ENCODE peak calls at places on chromosomes 6 and 20, in ten cellular contexts. One of them, this sample, is unnamed.
A peak's percentile ranks its signal among the peaks of the same experiment; 100 is the strongest.

GRCh38 chr6:12313992-12314589 is 23.9 kb downstream of the EDN1 start:
- DNase-seq in ovary: no peak
- DNase-seq in HepG2: peak; percentile 29
- DNase-seq in WERI-Rb-1: no peak
- DNase-seq in heart right ventricle: no peak
- DNase-seq in fibroblast of lung: peak; percentile 70
- DNase-seq in right lobe of liver: no peak
- DNase-seq in neural progenitor cell: no peak
- DNase-seq in spleen: peak; percentile 43
- DNase-seq in bronchial epithelial cell: peak; percentile 100
- DNase-seq in this sample: no peak

GRCh38 chr6:43771210-43771857 is 1.3 kb downstream of the VEGFA start:
- DNase-seq in right lobe of liver: peak; percentile 91
- DNase-seq in bronchial epithelial cell: peak; percentile 31
- DNase-seq in heart right ventricle: peak; percentile 67
- DNase-seq in ovary: peak; percentile 79
- DNase-seq in spleen: peak; percentile 89
- DNase-seq in fibroblast of lung: peak; percentile 61
- DNase-seq in neural progenitor cell: peak; percentile 53
- DNase-seq in WERI-Rb-1: peak; percentile 72
- DNase-seq in HepG2: peak; percentile 79
- DNase-seq in this sample: no peak

GRCh38 chr6:36170704-36171103 is 25.8 kb upstream of the BRPF3 start:
- DNase-seq in bronchial epithelial cell: no peak
- DNase-seq in heart right ventricle: no peak
- DNase-seq in HepG2: no peak
- DNase-seq in spleen: no peak
- DNase-seq in right lobe of liver: no peak
- DNase-seq in ovary: no peak
- DNase-seq in neural progenitor cell: no peak
- DNase-seq in WERI-Rb-1: no peak
- DNase-seq in fibroblast of lung: no peak
- DNase-seq in this sample: no peak

GRCh38 chr6:107418118-107418517 is 41.2 kb downstream of the PDSS2 start:
- DNase-seq in WERI-Rb-1: peak; percentile 23
- DNase-seq in neural progenitor cell: peak; percentile 20
- DNase-seq in heart right ventricle: no peak
- DNase-seq in bronchial epithelial cell: peak; percentile 6
- DNase-seq in fibroblast of lung: no peak
- DNase-seq in HepG2: peak; percentile 11
- DNase-seq in spleen: no peak
- DNase-seq in ovary: no peak
- DNase-seq in right lobe of liver: no peak
- DNase-seq in this sample: no peak

GRCh38 chr20:25695532-25696383 is 895 bp downstream of the ZNF337 start:
- DNase-seq in WERI-Rb-1: no peak
- DNase-seq in spleen: no peak
- DNase-seq in bronchial epithelial cell: no peak
- DNase-seq in right lobe of liver: no peak
- DNase-seq in fibroblast of lung: peak; percentile 28
- DNase-seq in neural progenitor cell: peak; percentile 36
- DNase-seq in ovary: no peak
- DNase-seq in heart right ventricle: peak; percentile 30
- DNase-seq in HepG2: no peak
- DNase-seq in this sample: no peak

GRCh38 chr6:81727876-81728517 is 24.5 kb downstream of the TENT5A start:
- DNase-seq in bronchial epithelial cell: peak; percentile 65
- DNase-seq in ovary: no peak
- DNase-seq in fibroblast of lung: no peak
- DNase-seq in neural progenitor cell: no peak
- DNase-seq in HepG2: no peak
- DNase-seq in WERI-Rb-1: no peak
- DNase-seq in heart right ventricle: no peak
- DNase-seq in spleen: no peak
- DNase-seq in right lobe of liver: peak; percentile 89
- DNase-seq in this sample: no peak

GRCh38 chr6:15628499-15629131 is 34.2 kb downstream of the DTNBP1 start:
- DNase-seq in right lobe of liver: no peak
- DNase-seq in WERI-Rb-1: peak; percentile 30
- DNase-seq in neural progenitor cell: no peak
- DNase-seq in spleen: no peak
- DNase-seq in heart right ventricle: no peak
- DNase-seq in fibroblast of lung: peak; percentile 92
- DNase-seq in HepG2: no peak
- DNase-seq in ovary: no peak
- DNase-seq in bronchial epithelial cell: peak; percentile 66
- DNase-seq in this sample: no peak

GRCh38 chr6:125129354-125129753 is 24.2 kb upstream of the TPD52L1 start:
- DNase-seq in bronchial epithelial cell: no peak
- DNase-seq in right lobe of liver: no peak
- DNase-seq in ovary: no peak
- DNase-seq in fibroblast of lung: no peak
- DNase-seq in WERI-Rb-1: no peak
- DNase-seq in neural progenitor cell: no peak
- DNase-seq in HepG2: no peak
- DNase-seq in spleen: no peak
- DNase-seq in heart right ventricle: no peak
- DNase-seq in this sample: no peak

GRCh38 chr6:26032387-26033131 is 54.7 kb upstream of the HFE start:
- DNase-seq in WERI-Rb-1: peak; percentile 84
- DNase-seq in HepG2: no peak
- DNase-seq in right lobe of liver: no peak
- DNase-seq in fibroblast of lung: peak; percentile 78
- DNase-seq in heart right ventricle: no peak
- DNase-seq in spleen: no peak
- DNase-seq in neural progenitor cell: peak; percentile 57
- DNase-seq in bronchial epithelial cell: peak; percentile 54
- DNase-seq in ovary: no peak
- DNase-seq in this sample: no peak

GRCh38 chr20:48635361-48635760 is 192.4 kb downstream of the PREX1 start:
- DNase-seq in WERI-Rb-1: no peak
- DNase-seq in fibroblast of lung: no peak
- DNase-seq in bronchial epithelial cell: no peak
- DNase-seq in HepG2: no peak
- DNase-seq in neural progenitor cell: no peak
- DNase-seq in ovary: no peak
- DNase-seq in spleen: peak; percentile 66
- DNase-seq in right lobe of liver: no peak
- DNase-seq in heart right ventricle: no peak
- DNase-seq in this sample: no peak

DNA sequence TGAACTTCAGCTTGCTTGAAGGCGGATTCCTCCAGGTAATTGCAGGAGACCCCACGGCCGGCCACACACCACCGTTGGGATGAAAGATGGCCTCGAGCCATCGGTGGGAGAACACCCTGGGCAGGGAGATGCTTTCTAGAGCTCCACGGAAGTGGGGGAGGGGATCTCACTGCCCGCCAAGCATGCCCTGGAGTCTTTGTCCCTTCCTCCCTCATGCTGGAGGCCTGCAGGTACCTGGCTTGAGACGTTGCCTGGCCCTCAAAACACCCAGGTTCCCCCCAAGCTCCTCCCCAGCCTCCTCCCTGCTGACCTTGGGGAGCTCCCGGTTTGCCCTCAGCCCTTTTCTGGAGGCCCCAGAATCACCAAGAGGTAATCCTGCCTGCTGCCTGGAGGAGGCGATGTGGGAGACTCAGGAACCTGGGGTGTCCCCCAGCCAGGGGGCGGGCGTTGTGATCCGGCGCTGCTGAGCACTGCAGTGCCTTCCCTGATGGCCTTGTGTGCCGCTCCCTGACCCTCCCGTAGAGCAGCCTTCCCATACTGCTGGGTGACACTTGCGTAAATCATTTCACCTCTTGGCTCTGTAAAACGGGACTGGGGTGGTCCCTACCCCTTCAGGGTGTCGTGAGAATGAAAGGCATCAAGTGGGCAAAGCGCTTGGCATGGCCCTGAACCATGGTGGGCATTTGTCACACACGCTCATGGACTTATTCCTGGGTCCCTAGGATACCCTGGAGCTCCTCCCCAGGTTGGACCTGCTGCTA is 91.4 kb downstream of the CEBPB start:
- DNase-seq in bronchial epithelial cell: no peak
- DNase-seq in heart right ventricle: no peak
- DNase-seq in WERI-Rb-1: no peak
- DNase-seq in spleen: no peak
- DNase-seq in right lobe of liver: peak; percentile 48
- DNase-seq in fibroblast of lung: no peak
- DNase-seq in neural progenitor cell: peak; percentile 30
- DNase-seq in ovary: no peak
- DNase-seq in HepG2: peak; percentile 71
- DNase-seq in this sample: no peak
- TF ChIP-seq CTCF in bronchial epithelial cell: no peak
- TF ChIP-seq CTCF in heart right ventricle: no peak
- TF ChIP-seq CTCF in WERI-Rb-1: peak; percentile 43
- TF ChIP-seq CTCF in spleen: no peak
- TF ChIP-seq CTCF in right lobe of liver: no peak
- TF ChIP-seq CTCF in fibroblast of lung: no peak
- TF ChIP-seq CTCF in neural progenitor cell: peak; percentile 40
- TF ChIP-seq CTCF in ovary: no peak
- TF ChIP-seq CTCF in HepG2: peak; percentile 67
- TF ChIP-seq CTCF in this sample: peak; percentile 23

GRCh38 chr6:79632580-79632979 is 1.5 kb downstream of the SH3BGRL2 start:
- DNase-seq in heart right ventricle: no peak
- DNase-seq in WERI-Rb-1: no peak
- DNase-seq in ovary: no peak
- DNase-seq in bronchial epithelial cell: no peak
- DNase-seq in spleen: no peak
- DNase-seq in fibroblast of lung: peak; percentile 55
- DNase-seq in neural progenitor cell: no peak
- DNase-seq in HepG2: peak; percentile 44
- DNase-seq in right lobe of liver: no peak
- DNase-seq in this sample: no peak
- H3K4me3 ChIP-seq in heart right ventricle: no peak overlapping the region
- H3K4me3 ChIP-seq in WERI-Rb-1: no peak overlapping the region
- H3K4me3 ChIP-seq in ovary: no peak overlapping the region
- H3K4me3 ChIP-seq in bronchial epithelial cell: no peak overlapping the region
- H3K4me3 ChIP-seq in spleen: no peak overlapping the region
- H3K4me3 ChIP-seq in fibroblast of lung: no peak overlapping the region
- H3K4me3 ChIP-seq in neural progenitor cell: peak overlapping the region; percentile 81
- H3K4me3 ChIP-seq in HepG2: peak overlapping the region; percentile 83
- H3K4me3 ChIP-seq in right lobe of liver: peak overlapping the region; percentile 73
- H3K4me3 ChIP-seq in this sample: no peak overlapping the region

DNA sequence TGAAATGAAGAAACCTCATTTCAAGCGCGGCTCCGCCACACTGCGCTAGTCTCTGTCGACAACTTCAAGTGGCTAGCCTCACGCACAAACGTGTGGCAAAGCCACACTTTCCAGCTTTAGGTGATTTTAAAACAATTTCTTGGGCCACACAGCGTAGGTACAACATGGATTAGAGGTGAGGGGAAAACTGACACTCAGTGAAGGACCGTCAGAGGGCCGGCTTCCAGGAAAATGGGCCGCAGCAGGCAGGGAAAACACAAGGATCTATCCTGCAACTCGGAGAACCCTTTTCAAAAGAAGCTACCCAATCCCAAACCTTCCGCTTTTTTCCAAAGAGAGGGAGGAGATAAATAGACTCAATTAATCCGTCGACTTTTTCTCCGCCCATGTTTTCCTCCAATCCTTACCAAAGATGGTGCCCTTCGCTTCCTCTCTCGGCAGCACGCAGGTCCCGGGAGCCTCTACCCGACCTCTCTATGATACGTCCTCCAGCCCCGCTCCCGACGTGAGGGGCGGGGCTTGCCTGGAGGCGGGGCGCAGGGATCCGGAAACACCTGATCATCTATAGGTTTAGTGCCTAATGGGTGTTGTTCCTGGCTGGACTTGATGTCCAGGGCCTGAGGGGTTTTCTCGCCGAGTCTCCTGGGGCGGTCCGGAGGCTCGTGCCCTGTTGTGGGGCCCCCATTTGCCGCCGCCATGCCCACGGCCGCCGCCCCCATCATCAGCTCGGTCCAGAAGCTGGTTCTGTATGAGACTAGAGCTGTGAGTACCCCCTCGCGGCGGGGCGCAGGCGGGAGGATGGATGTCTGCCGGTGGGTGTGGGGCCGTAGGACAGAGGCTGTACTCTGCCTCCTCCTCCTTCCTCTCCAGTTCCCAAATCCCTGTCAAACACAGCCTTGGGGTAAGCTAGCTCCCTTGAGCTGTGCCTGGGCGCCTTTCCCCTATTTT is at the start of the genes AK9 and FIG4:
- DNase-seq in spleen: peak; percentile 98
- DNase-seq in HepG2: peak; percentile 89
- DNase-seq in right lobe of liver: peak; percentile 95
- DNase-seq in WERI-Rb-1: peak; percentile 96
- DNase-seq in ovary: peak; percentile 88
- DNase-seq in heart right ventricle: peak; percentile 93
- DNase-seq in fibroblast of lung: peak; percentile 93
- DNase-seq in bronchial epithelial cell: peak; percentile 87
- DNase-seq in neural progenitor cell: peak; percentile 96
- DNase-seq in this sample: peak; percentile 90
- TF ChIP-seq CTCF in spleen: no peak
- TF ChIP-seq CTCF in HepG2: peak; percentile 75
- TF ChIP-seq CTCF in right lobe of liver: no peak
- TF ChIP-seq CTCF in WERI-Rb-1: peak; percentile 17
- TF ChIP-seq CTCF in ovary: no peak
- TF ChIP-seq CTCF in heart right ventricle: no peak
- TF ChIP-seq CTCF in fibroblast of lung: peak; percentile 33
- TF ChIP-seq CTCF in bronchial epithelial cell: peak; percentile 33
- TF ChIP-seq CTCF in neural progenitor cell: peak; percentile 16
- TF ChIP-seq CTCF in this sample: peak; percentile 35

GRCh38 chr6:134021396-134022122 is 30.9 kb downstream of the SLC2A12 start:
- DNase-seq in ovary: no peak
- DNase-seq in right lobe of liver: no peak
- DNase-seq in HepG2: no peak
- DNase-seq in neural progenitor cell: no peak
- DNase-seq in fibroblast of lung: no peak
- DNase-seq in spleen: no peak
- DNase-seq in heart right ventricle: no peak
- DNase-seq in bronchial epithelial cell: no peak
- DNase-seq in WERI-Rb-1: no peak
- DNase-seq in this sample: no peak

GRCh38 chr6:134020543-134020942 is 31.9 kb downstream of the SLC2A12 start:
- DNase-seq in spleen: no peak
- DNase-seq in HepG2: no peak
- DNase-seq in right lobe of liver: no peak
- DNase-seq in bronchial epithelial cell: no peak
- DNase-seq in WERI-Rb-1: no peak
- DNase-seq in heart right ventricle: no peak
- DNase-seq in neural progenitor cell: no peak
- DNase-seq in ovary: no peak
- DNase-seq in fibroblast of lung: no peak
- DNase-seq in this sample: no peak

GRCh38 chr6:134022650-134023049 is 29.8 kb downstream of the SLC2A12 start:
- DNase-seq in HepG2: no peak
- DNase-seq in ovary: no peak
- DNase-seq in spleen: no peak
- DNase-seq in heart right ventricle: no peak
- DNase-seq in fibroblast of lung: no peak
- DNase-seq in neural progenitor cell: no peak
- DNase-seq in WERI-Rb-1: no peak
- DNase-seq in right lobe of liver: no peak
- DNase-seq in bronchial epithelial cell: no peak
- DNase-seq in this sample: no peak

GRCh38 chr6:134020071-134020470 is 32.4 kb downstream of the SLC2A12 start:
- DNase-seq in HepG2: no peak
- DNase-seq in heart right ventricle: no peak
- DNase-seq in spleen: no peak
- DNase-seq in fibroblast of lung: no peak
- DNase-seq in right lobe of liver: no peak
- DNase-seq in WERI-Rb-1: no peak
- DNase-seq in ovary: no peak
- DNase-seq in bronchial epithelial cell: no peak
- DNase-seq in neural progenitor cell: no peak
- DNase-seq in this sample: no peak

GRCh38 chr6:134020968-134021367 is 31.5 kb downstream of the SLC2A12 start:
- DNase-seq in heart right ventricle: no peak
- DNase-seq in ovary: no peak
- DNase-seq in bronchial epithelial cell: no peak
- DNase-seq in right lobe of liver: no peak
- DNase-seq in fibroblast of lung: no peak
- DNase-seq in HepG2: no peak
- DNase-seq in spleen: no peak
- DNase-seq in WERI-Rb-1: no peak
- DNase-seq in neural progenitor cell: no peak
- DNase-seq in this sample: no peak
- H3K4me3 ChIP-seq in heart right ventricle: no peak overlapping the region
- H3K4me3 ChIP-seq in ovary: no peak overlapping the region
- H3K4me3 ChIP-seq in bronchial epithelial cell: no peak overlapping the region
- H3K4me3 ChIP-seq in right lobe of liver: no peak overlapping the region
- H3K4me3 ChIP-seq in fibroblast of lung: no peak overlapping the region
- H3K4me3 ChIP-seq in HepG2: no peak overlapping the region
- H3K4me3 ChIP-seq in spleen: no peak overlapping the region
- H3K4me3 ChIP-seq in WERI-Rb-1: no peak overlapping the region
- H3K4me3 ChIP-seq in neural progenitor cell: no peak overlapping the region
- H3K4me3 ChIP-seq in this sample: no peak overlapping the region